ENCODE peak calls at places on chromosomes 11 and 22, in four cellular contexts. One of them, this sample, is unnamed.
A peak's percentile ranks its signal among the peaks of the same experiment; 100 is the strongest.

GRCh38 chr11:12876340-12876739 is 132.8 kb upstream of the RASSF10 start:
- DNase-seq in PC-9: no peak
- DNase-seq in activated CD4-positive, alpha-beta T cell treated with anti-CD3 and anti-CD28 coated beads for 36 hours: no peak
- DNase-seq in OCI-M1: no peak
- DNase-seq in this sample: no peak

GRCh38 chr11:64772318-64773018 is 5.9 kb downstream of the SF1 start:
- DNase-seq in OCI-M1: no peak
- DNase-seq in activated CD4-positive, alpha-beta T cell treated with anti-CD3 and anti-CD28 coated beads for 36 hours: no peak
- DNase-seq in PC-9: no peak
- DNase-seq in this sample: no peak

GRCh38 chr11:117670924-117671323 is 126.1 kb downstream of the DSCAML1 start:
- DNase-seq in PC-9: no peak
- DNase-seq in activated CD4-positive, alpha-beta T cell treated with anti-CD3 and anti-CD28 coated beads for 36 hours: no peak
- DNase-seq in OCI-M1: no peak
- DNase-seq in this sample: no peak

GRCh38 chr11:38867338-38867737 is 2269.3 kb upstream of the RAG2 start:
- DNase-seq in OCI-M1: no peak
- DNase-seq in PC-9: no peak
- DNase-seq in activated CD4-positive, alpha-beta T cell treated with anti-CD3 and anti-CD28 coated beads for 36 hours: no peak
- DNase-seq in this sample: no peak

GRCh38 chr11:36186340-36186739 is 102.9 kb downstream of the COMMD9 start:
- DNase-seq in PC-9: no peak
- DNase-seq in activated CD4-positive, alpha-beta T cell treated with anti-CD3 and anti-CD28 coated beads for 36 hours: no peak
- DNase-seq in OCI-M1: no peak
- DNase-seq in this sample: no peak

GRCh38 chr22:19942886-19943664 is 1.5 kb upstream of the TXNRD2 start:
- DNase-seq in OCI-M1: peak; percentile 77
- DNase-seq in PC-9: no peak
- DNase-seq in activated CD4-positive, alpha-beta T cell treated with anti-CD3 and anti-CD28 coated beads for 36 hours: no peak
- DNase-seq in this sample: no peak

GRCh38 chr11:36509265-36509664 is 807 bp downstream of the TRAF6 start:
- DNase-seq in OCI-M1: peak; percentile 89
- DNase-seq in activated CD4-positive, alpha-beta T cell treated with anti-CD3 and anti-CD28 coated beads for 36 hours: peak; percentile 44
- DNase-seq in PC-9: no peak
- DNase-seq in this sample: no peak

GRCh38 chr11:73204711-73205121 is 13.4 kb upstream of the P2RY2 start:
- DNase-seq in PC-9: no peak
- DNase-seq in OCI-M1: peak; percentile 83
- DNase-seq in activated CD4-positive, alpha-beta T cell treated with anti-CD3 and anti-CD28 coated beads for 36 hours: peak; percentile 0
- DNase-seq in this sample: no peak

GRCh38 chr11:37978647-37979046 is 1380.6 kb upstream of the RAG2 start:
- DNase-seq in OCI-M1: no peak
- DNase-seq in PC-9: no peak
- DNase-seq in activated CD4-positive, alpha-beta T cell treated with anti-CD3 and anti-CD28 coated beads for 36 hours: no peak
- DNase-seq in this sample: no peak

GRCh38 chr11:117387992-117388765 is 60.5 kb downstream of the CEP164 start:
- DNase-seq in activated CD4-positive, alpha-beta T cell treated with anti-CD3 and anti-CD28 coated beads for 36 hours: no peak
- DNase-seq in OCI-M1: no peak
- DNase-seq in PC-9: no peak
- DNase-seq in this sample: no peak

GRCh38 chr11:65423516-65424199 is 1.1 kb downstream of the NEAT1 start:
- DNase-seq in activated CD4-positive, alpha-beta T cell treated with anti-CD3 and anti-CD28 coated beads for 36 hours: peak; percentile 51
- DNase-seq in PC-9: peak; percentile 27
- DNase-seq in OCI-M1: peak; percentile 68
- DNase-seq in this sample: peak; percentile 42

GRCh38 chr11:10540546-10540914 is 457 bp downstream of the RNF141 start:
- DNase-seq in OCI-M1: peak; percentile 64
- DNase-seq in PC-9: no peak
- DNase-seq in activated CD4-positive, alpha-beta T cell treated with anti-CD3 and anti-CD28 coated beads for 36 hours: no peak
- DNase-seq in this sample: no peak

GRCh38 chr11:44505591-44506054 is 59.8 kb upstream of the CD82 start:
- DNase-seq in activated CD4-positive, alpha-beta T cell treated with anti-CD3 and anti-CD28 coated beads for 36 hours: no peak
- DNase-seq in OCI-M1: peak; percentile 31
- DNase-seq in PC-9: no peak
- DNase-seq in this sample: no peak

GRCh38 chr11:79514695-79515094 is 73.9 kb upstream of the TENM4 start:
- DNase-seq in OCI-M1: no peak
- DNase-seq in activated CD4-positive, alpha-beta T cell treated with anti-CD3 and anti-CD28 coated beads for 36 hours: no peak
- DNase-seq in PC-9: no peak
- DNase-seq in this sample: no peak

GRCh38 chr11:32893091-32893946 is 708 bp downstream of the QSER1 start:
- DNase-seq in OCI-M1: peak; percentile 82
- DNase-seq in activated CD4-positive, alpha-beta T cell treated with anti-CD3 and anti-CD28 coated beads for 36 hours: peak; percentile 77
- DNase-seq in PC-9: peak; percentile 50
- DNase-seq in this sample: no peak

GRCh38 chr11:46845740-46846509 is at the start of gene CKAP5:
- DNase-seq in OCI-M1: peak; percentile 93
- DNase-seq in PC-9: peak; percentile 86
- DNase-seq in activated CD4-positive, alpha-beta T cell treated with anti-CD3 and anti-CD28 coated beads for 36 hours: peak; percentile 92
- DNase-seq in this sample: peak; percentile 88

GRCh38 chr22:41178425-41178975 is 26.6 kb upstream of the L3MBTL2 start:
- DNase-seq in activated CD4-positive, alpha-beta T cell treated with anti-CD3 and anti-CD28 coated beads for 36 hours: no peak
- DNase-seq in PC-9: no peak
- DNase-seq in OCI-M1: no peak
- DNase-seq in this sample: no peak

GRCh38 chr11:35335226-35335625 is 84.1 kb downstream of the SLC1A2 start:
- DNase-seq in activated CD4-positive, alpha-beta T cell treated with anti-CD3 and anti-CD28 coated beads for 36 hours: no peak
- DNase-seq in OCI-M1: no peak
- DNase-seq in PC-9: no peak
- DNase-seq in this sample: no peak

GRCh38 chr22:37176464-37177061 is 11.5 kb downstream of the C1QTNF6 start:
- DNase-seq in OCI-M1: peak; percentile 78
- DNase-seq in PC-9: no peak
- DNase-seq in activated CD4-positive, alpha-beta T cell treated with anti-CD3 and anti-CD28 coated beads for 36 hours: peak; percentile 17
- DNase-seq in this sample: peak; percentile 38

GRCh38 chr22:36554101-36554500 is 25.1 kb upstream of the EIF3D start:
- DNase-seq in activated CD4-positive, alpha-beta T cell treated with anti-CD3 and anti-CD28 coated beads for 36 hours: no peak
- DNase-seq in PC-9: peak; percentile 25
- DNase-seq in OCI-M1: no peak
- DNase-seq in this sample: no peak